ENCODE peak calls at places on chromosomes 2 and 18, in four cellular contexts. O is fibroblast of lung, F is natural killer cell, T is GM12878. C is an unnamed sample.

GRCh38 chr2:225472161-225472560 is 72.7 kb downstream of the NYAP2 start:
- DNase-seq in O (peak), T (no peak), F (no peak), C (no peak)

GRCh38 chr18:76522104-76522503 is 27.1 kb upstream of the ZNF516 start:
- DNase-seq in T (no peak), F (no peak), O (peak), C (no peak)

GRCh38 chr18:54529444-54529843 is 61.6 kb upstream of the DYNAP start:
- DNase-seq in T (no peak), O (no peak), F (no peak), C (no peak)

GRCh38 chr2:26316041-26316440 is 29.9 kb upstream of the SELENOI start:
- DNase-seq in F (no peak), T (no peak), O (no peak), C (no peak)

GRCh38 chr2:209772316-209772715 is 684 bp downstream of the UNC80 start:
- DNase-seq in T (no peak), F (no peak), O (no peak), C (no peak)

GRCh38 chr2:238974510-238975166 is 126.8 kb downstream of the TWIST2 start:
- DNase-seq in F (no peak), O (peak), T (no peak), C (no peak)

GRCh38 chr2:177393381-177393780 is 808 bp downstream of the AGPS start:
- DNase-seq in O (peak), F (no peak), T (no peak), C (no peak)

GRCh38 chr2:217981084-217981730 is 21.6 kb downstream of the TNS1 start:
- DNase-seq in F (no peak), O (no peak), T (no peak), C (no peak)

GRCh38 chr2:147659051-147659450 is 185.8 kb upstream of the ACVR2A start:
- DNase-seq in O (peak), F (no peak), T (no peak), C (no peak)

GRCh38 chr2:240935101-240935876 is 29.2 kb downstream of the CROCC2 start:
- DNase-seq in F (peak), T (no peak), O (no peak), C (no peak)

GRCh38 chr2:163733301-163733938 is 2.4 kb downstream of the FIGN start:
- DNase-seq in T (no peak), O (peak), F (no peak), C (no peak)

GRCh38 chr2:96953611-96954489 is 32.5 kb downstream of the FAM178B start:
- DNase-seq in T (no peak), F (no peak), O (no peak), C (no peak)

GRCh38 chr18:3619746-3620145 is 169.8 kb downstream of the TGIF1 start:
- DNase-seq in F (no peak), O (no peak), T (no peak), C (no peak)

GRCh38 chr2:237471457-237472186 is 15.4 kb upstream of the MLPH start:
- DNase-seq in T (no peak), O (peak), F (no peak), C (no peak)

GRCh38 chr2:128668946-128669345 is 350.3 kb upstream of the HS6ST1 start:
- DNase-seq in O (no peak), F (no peak), T (no peak), C (no peak)

GRCh38 chr2:86482034-86482433 is 40.9 kb downstream of the KDM3A start:
- DNase-seq in F (no peak), O (peak), T (no peak), C (no peak)

GRCh38 chr2:19861771-19862170 is 40.0 kb downstream of the TTC32 start:
- DNase-seq in T (no peak), O (peak), F (no peak), C (no peak)

GRCh38 chr18:74261053-74261452 is 30.7 kb downstream of the CYB5A start:
- DNase-seq in F (no peak), O (no peak), T (no peak), C (no peak)

GRCh38 chr2:88927142-88927541 is 235.7 kb downstream of the RPIA start:
- DNase-seq in O (no peak), F (no peak), T (no peak), C (no peak)

GRCh38 chr2:22855081-22855480 is 529.9 kb upstream of the KLHL29 start:
- DNase-seq in O (no peak), T (no peak), F (no peak), C (no peak)

GRCh38 chr2:235171511-235172130 is 219.8 kb downstream of the SH3BP4 start:
- DNase-seq in O (peak), F (no peak), T (no peak), C (no peak)

GRCh38 chr2:144489315-144489920 is 30.5 kb downstream of the ZEB2 start:
- DNase-seq in T (no peak), F (no peak), O (no peak), C (no peak)

GRCh38 chr2:96918754-96919550 is 49.1 kb upstream of the SEMA4C start:
- DNase-seq in T (no peak), O (no peak), F (no peak), C (no peak)

GRCh38 chr2:6986251-6986893 is 69.2 kb downstream of the RNF144A start:
- DNase-seq in O (no peak), F (no peak), T (no peak), C (no peak)

GRCh38 chr2:74095629-74096028 is 52.1 kb downstream of the BOLA3 start:
- DNase-seq in T (no peak), F (no peak), O (no peak), C (no peak)

GRCh38 chr2:174759381-174760064 is 4.7 kb downstream of the CHRNA1 start:
- DNase-seq in O (no peak), T (no peak), F (no peak), C (no peak)

GRCh38 chr2:169676357-169676756 is 17.8 kb downstream of the CFAP210 start:
- DNase-seq in O (no peak), T (no peak), F (no peak), C (no peak)
- TF ChIP-seq CTCF in O (no peak), T (peak), F (no peak), C (no peak)

GRCh38 chr2:172993924-172994717 is 81.5 kb upstream of the MAP3K20 start:
- DNase-seq in T (no peak), F (no peak), O (no peak), C (no peak)

GRCh38 chr2:172996387-172996961 is 79.2 kb upstream of the MAP3K20 start:
- DNase-seq in T (no peak), F (no peak), O (peak), C (no peak)

GRCh38 chr2:172998547-172998946 is 77.1 kb upstream of the MAP3K20 start:
- DNase-seq in F (no peak), O (no peak), T (no peak), C (no peak)

GRCh38 chr2:172997031-172997430 is 78.6 kb upstream of the MAP3K20 start:
- DNase-seq in T (no peak), O (peak), F (no peak), C (no peak)

GRCh38 chr2:172995323-172996244 is 80.1 kb upstream of the MAP3K20 start:
- DNase-seq in F (no peak), T (no peak), O (peak), C (no peak)
- TF ChIP-seq CTCF in F (no peak), T (no peak), O (no peak), C (no peak)

DNA sequence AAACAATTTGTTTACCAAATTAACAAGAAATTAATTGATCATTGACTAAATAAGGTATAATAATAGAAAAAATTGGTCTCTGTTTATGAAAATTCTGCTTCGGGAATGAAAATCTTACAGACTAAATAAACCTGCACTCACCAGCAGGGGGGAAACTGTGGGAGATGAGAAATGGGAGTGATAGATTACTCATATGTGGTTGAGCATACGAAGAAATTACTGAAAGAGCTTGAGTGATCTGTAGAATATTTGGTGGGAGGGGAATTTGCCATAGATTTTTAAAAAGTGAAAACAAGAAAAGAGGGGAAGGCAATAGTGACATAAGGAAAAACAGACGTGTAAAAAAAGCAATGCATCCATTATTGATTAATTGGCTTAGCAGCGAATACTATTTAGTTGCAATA is 2.2 kb downstream of the HMSD start:
- DNase-seq in T (no peak), O (peak), F (no peak), C (no peak)
- TF ChIP-seq CTCF in T (peak), O (peak), F (no peak), C (no peak)

GRCh38 chr18:57437433-57437781 is 2.2 kb downstream of the ONECUT2 start:
- DNase-seq in O (no peak), F (no peak), T (no peak), C (no peak)

GRCh38 chr18:57438669-57439616 is 3.8 kb downstream of the ONECUT2 start:
- DNase-seq in T (no peak), F (no peak), O (no peak), C (no peak)

GRCh38 chr18:57439617-57439975 is 4.4 kb downstream of the ONECUT2 start:
- DNase-seq in O (no peak), F (no peak), T (no peak), C (no peak)

GRCh38 chr18:57436965-57437333 is 1.8 kb downstream of the ONECUT2 start:
- DNase-seq in T (no peak), O (no peak), F (no peak), C (no peak)

GRCh38 chr18:57437782-57438668 is 2.9 kb downstream of the ONECUT2 start:
- DNase-seq in F (no peak), O (peak), T (no peak), C (peak)
- TF ChIP-seq CTCF in F (no peak), O (no peak), T (peak), C (no peak)

GRCh38 chr2:220159738-220160137 is 532.3 kb downstream of the SLC4A3 start:
- DNase-seq in O (no peak), F (no peak), T (no peak), C (no peak)

GRCh38 chr2:220148849-220149248 is 521.4 kb downstream of the SLC4A3 start:
- DNase-seq in F (no peak), O (peak), T (no peak), C (no peak)

GRCh38 chr2:220157312-220157711 is 529.9 kb downstream of the SLC4A3 start:
- DNase-seq in T (no peak), F (no peak), O (no peak), C (no peak)

GRCh38 chr2:220152281-220152680 is 524.9 kb downstream of the SLC4A3 start:
- DNase-seq in F (no peak), O (no peak), T (no peak), C (no peak)

DNA sequence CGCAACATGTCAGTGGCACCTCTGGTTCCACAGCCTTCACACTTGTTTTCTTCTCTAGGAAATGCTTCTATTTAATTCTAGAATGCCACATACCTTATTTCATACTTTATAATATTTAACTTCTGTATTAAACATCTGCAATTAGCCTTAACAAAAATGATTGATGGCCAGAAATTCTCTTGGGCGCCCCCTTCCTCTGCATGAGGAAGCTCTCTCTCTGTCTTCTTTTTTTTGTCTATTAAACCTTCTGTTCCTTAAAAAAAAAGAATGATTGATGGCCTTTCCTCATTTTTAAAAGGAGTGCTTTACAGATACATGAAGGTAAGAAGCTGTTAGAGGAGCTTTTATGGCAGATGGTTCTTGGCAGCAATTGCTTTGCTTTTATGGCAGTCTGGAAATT is 526.8 kb downstream of the SLC4A3 start:
- DNase-seq in F (no peak), T (no peak), O (no peak), C (no peak)
- TF ChIP-seq CTCF in F (no peak), T (no peak), O (no peak), C (no peak)

GRCh38 chr2:120681181-120681580 is 54.5 kb upstream of the GLI2 start:
- DNase-seq in O (no peak), T (no peak), F (no peak), C (no peak)

GRCh38 chr2:120683701-120684100 is 52.0 kb upstream of the GLI2 start:
- DNase-seq in T (no peak), F (no peak), O (no peak), C (no peak)

GRCh38 chr2:120683081-120683480 is 52.6 kb upstream of the GLI2 start:
- DNase-seq in T (no peak), F (no peak), O (no peak), C (no peak)

GRCh38 chr2:120681696-120682288 is 53.9 kb upstream of the GLI2 start:
- DNase-seq in F (no peak), T (no peak), O (no peak), C (no peak)

DNA sequence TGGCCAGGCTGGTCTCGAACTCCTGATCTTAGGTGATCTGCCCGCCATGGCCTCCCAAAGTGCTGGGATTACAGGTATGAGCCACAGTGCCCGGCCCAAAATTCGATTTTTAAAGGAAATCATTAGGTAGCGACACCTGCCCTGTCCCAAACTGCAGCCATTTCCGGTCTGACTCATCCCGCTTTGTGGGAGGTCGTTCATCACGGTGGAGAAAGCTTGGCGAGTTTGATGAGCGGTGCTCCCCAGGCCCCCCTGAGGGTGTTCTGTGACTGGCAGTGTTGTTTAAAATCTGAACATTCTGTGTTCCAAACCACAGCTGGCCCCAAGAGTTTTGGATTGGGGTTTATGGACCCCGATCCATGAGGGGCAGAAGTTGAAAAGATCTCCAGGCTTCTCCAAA is 53.0 kb upstream of the GLI2 start:
- DNase-seq in O (no peak), F (no peak), T (no peak), C (no peak)
- TF ChIP-seq CTCF in O (no peak), F (no peak), T (no peak), C (no peak)

C was measured in activated B cell treated with CpG ODN at 0.5 μM for 24 hours.